ENCODE peak calls at places on chromosomes 2 and 18, in four cellular contexts. One of them, this sample, is unnamed.

GRCh38 chr2:23386422-23387220 is 1.6 kb downstream of the KLHL29 start:
- DNase-seq in cardiac muscle cell: peak; percentile 52
- DNase-seq in body of pancreas: peak; percentile 40
- DNase-seq in heart left ventricle: peak; percentile 27
- DNase-seq in this sample: no peak

GRCh38 chr2:47996808-47997207 is 90.5 kb upstream of the FBXO11 start:
- DNase-seq in body of pancreas: no peak
- DNase-seq in cardiac muscle cell: no peak
- DNase-seq in heart left ventricle: no peak
- DNase-seq in this sample: no peak

GRCh38 chr18:8224576-8224975 is 384.7 kb upstream of the RAB12 start:
- DNase-seq in heart left ventricle: no peak
- DNase-seq in cardiac muscle cell: no peak
- DNase-seq in body of pancreas: no peak
- DNase-seq in this sample: no peak

GRCh38 chr2:148540022-148540421 is 104.5 kb upstream of the EPC2 start:
- DNase-seq in cardiac muscle cell: no peak
- DNase-seq in heart left ventricle: no peak
- DNase-seq in body of pancreas: no peak
- DNase-seq in this sample: no peak

GRCh38 chr2:15934291-15934945 is 5.9 kb upstream of the MYCN start:
- DNase-seq in body of pancreas: no peak
- DNase-seq in cardiac muscle cell: no peak
- DNase-seq in heart left ventricle: no peak
- DNase-seq in this sample: no peak

GRCh38 chr2:3242747-3243369 is 134.8 kb downstream of the EIPR1 start:
- DNase-seq in cardiac muscle cell: no peak
- DNase-seq in body of pancreas: no peak
- DNase-seq in heart left ventricle: no peak
- DNase-seq in this sample: no peak

GRCh38 chr2:128692895-128693519 is 374.3 kb upstream of the HS6ST1 start:
- DNase-seq in cardiac muscle cell: no peak
- DNase-seq in body of pancreas: no peak
- DNase-seq in heart left ventricle: no peak
- DNase-seq in this sample: no peak

GRCh38 chr2:109173311-109174171 is 44.5 kb downstream of the SH3RF3 start:
- DNase-seq in body of pancreas: peak; percentile 39
- DNase-seq in cardiac muscle cell: peak; percentile 40
- DNase-seq in heart left ventricle: peak; percentile 85
- DNase-seq in this sample: no peak

GRCh38 chr2:42385225-42385624 is 24.2 kb upstream of the COX7A2L start:
- DNase-seq in body of pancreas: peak; percentile 22
- DNase-seq in heart left ventricle: no peak
- DNase-seq in cardiac muscle cell: peak; percentile 44
- DNase-seq in this sample: no peak

GRCh38 chr2:213080969-213081617 is 70.3 kb downstream of the IKZF2 start:
- DNase-seq in body of pancreas: no peak
- DNase-seq in heart left ventricle: no peak
- DNase-seq in cardiac muscle cell: no peak
- DNase-seq in this sample: no peak

GRCh38 chr2:129909648-129910418 is 69.6 kb upstream of the RAB6C start:
- DNase-seq in heart left ventricle: no peak
- DNase-seq in cardiac muscle cell: no peak
- DNase-seq in body of pancreas: no peak
- DNase-seq in this sample: no peak

GRCh38 chr2:26317377-26318105 is 28.4 kb upstream of the SELENOI start:
- DNase-seq in heart left ventricle: no peak
- DNase-seq in body of pancreas: no peak
- DNase-seq in cardiac muscle cell: no peak
- DNase-seq in this sample: no peak

GRCh38 chr2:109680523-109681297 is 66.5 kb downstream of the SOWAHC start:
- DNase-seq in body of pancreas: no peak
- DNase-seq in cardiac muscle cell: no peak
- DNase-seq in heart left ventricle: no peak
- DNase-seq in this sample: no peak

GRCh38 chr2:241218131-241219029 is 29.9 kb downstream of the ANO7 start:
- DNase-seq in body of pancreas: peak; percentile 64
- DNase-seq in cardiac muscle cell: peak; percentile 76
- DNase-seq in heart left ventricle: peak; percentile 65
- DNase-seq in this sample: no peak

GRCh38 chr2:175068534-175068933 is 63.4 kb upstream of the CHN1 start:
- DNase-seq in body of pancreas: no peak
- DNase-seq in cardiac muscle cell: no peak
- DNase-seq in heart left ventricle: no peak
- DNase-seq in this sample: no peak

GRCh38 chr2:15595342-15595905 is 3.8 kb downstream of the DDX1 start:
- DNase-seq in body of pancreas: no peak
- DNase-seq in cardiac muscle cell: no peak
- DNase-seq in heart left ventricle: no peak
- DNase-seq in this sample: no peak

GRCh38 chr2:220219371-220219770 is 591.9 kb downstream of the SLC4A3 start:
- DNase-seq in body of pancreas: no peak
- DNase-seq in cardiac muscle cell: no peak
- DNase-seq in heart left ventricle: no peak
- DNase-seq in this sample: no peak

GRCh38 chr2:45729753-45730512 is 78.5 kb downstream of the PRKCE start:
- DNase-seq in cardiac muscle cell: no peak
- DNase-seq in heart left ventricle: no peak
- DNase-seq in body of pancreas: peak; percentile 50
- DNase-seq in this sample: no peak
- TF ChIP-seq CTCF in cardiac muscle cell: peak; percentile 19
- TF ChIP-seq CTCF in heart left ventricle: no peak
- TF ChIP-seq CTCF in body of pancreas: no peak
- TF ChIP-seq CTCF in this sample: peak; percentile 50

GRCh38 chr2:61241266-61241665 is 79.3 kb downstream of the C2orf74 start:
- DNase-seq in body of pancreas: no peak
- DNase-seq in cardiac muscle cell: no peak
- DNase-seq in heart left ventricle: no peak
- DNase-seq in this sample: no peak
- H3K36me3 ChIP-seq in body of pancreas: no peaks in the 10 kb centered on the region
- H3K36me3 ChIP-seq in cardiac muscle cell: peaks cover 59% of the 10 kb centered on the region
- H3K36me3 ChIP-seq in heart left ventricle: peaks cover 77% of the 10 kb centered on the region
- H3K36me3 ChIP-seq in this sample: peaks cover 22% of the 10 kb centered on the region

DNA sequence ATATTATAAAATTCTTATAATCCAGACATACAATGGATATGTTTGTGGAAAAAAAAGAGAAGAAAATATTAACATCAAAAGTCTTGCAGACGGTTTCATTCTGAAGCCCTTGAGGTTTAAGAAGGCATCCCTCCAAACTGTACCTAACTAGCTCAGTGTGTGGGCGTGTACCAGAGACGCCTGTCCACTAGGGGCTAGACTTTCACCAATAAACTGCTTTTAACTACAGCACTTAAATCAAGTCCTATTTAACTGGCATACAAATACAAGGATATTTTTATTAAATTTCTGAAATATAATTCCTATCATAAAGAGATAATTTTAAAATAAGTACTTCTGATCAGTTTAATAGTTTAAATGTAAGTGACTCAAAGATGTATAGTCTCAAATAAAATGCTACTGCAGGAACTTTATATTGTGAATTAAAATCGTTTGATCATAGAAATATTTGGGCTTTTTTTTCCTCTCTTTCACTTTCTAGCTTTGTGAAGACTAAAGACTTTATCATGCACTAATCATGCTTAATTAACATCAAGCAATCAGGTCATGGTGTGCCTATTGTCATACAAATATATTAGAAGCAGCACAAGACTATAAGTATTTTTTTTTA is 437.7 kb downstream of the SATB2 start:
- DNase-seq in heart left ventricle: no peak
- DNase-seq in body of pancreas: no peak
- DNase-seq in cardiac muscle cell: peak; percentile 41
- DNase-seq in this sample: no peak
- TF ChIP-seq CTCF in heart left ventricle: no peak
- TF ChIP-seq CTCF in body of pancreas: peak; percentile 11
- TF ChIP-seq CTCF in cardiac muscle cell: peak; percentile 27
- TF ChIP-seq CTCF in this sample: peak; percentile 52

DNA sequence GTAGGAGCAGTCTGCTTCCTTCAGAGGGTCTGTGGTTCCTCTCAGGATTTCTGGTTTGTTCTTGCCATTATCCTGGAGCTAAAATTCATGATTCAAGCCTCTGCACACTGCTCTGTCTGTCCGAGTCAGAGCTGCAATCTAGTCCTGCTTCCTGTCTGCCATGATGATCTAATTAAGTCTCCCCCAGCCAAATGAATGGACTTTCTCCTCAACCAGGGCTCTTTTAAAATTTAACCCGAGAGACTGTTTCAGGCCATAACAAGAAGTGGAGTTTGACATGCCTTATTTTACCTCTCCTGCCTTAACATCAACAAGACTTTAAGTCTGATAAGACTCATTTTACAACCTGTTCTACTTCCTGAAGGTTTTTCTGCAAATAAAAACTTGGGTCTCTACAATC is 1009.6 kb upstream of the DDX18 start:
- DNase-seq in body of pancreas: no peak
- DNase-seq in cardiac muscle cell: no peak
- DNase-seq in heart left ventricle: no peak
- DNase-seq in this sample: no peak
- H3K36me3 ChIP-seq in body of pancreas: no peaks in the 10 kb centered on the region
- H3K36me3 ChIP-seq in cardiac muscle cell: no peaks in the 10 kb centered on the region
- H3K36me3 ChIP-seq in heart left ventricle: no peaks in the 10 kb centered on the region
- H3K36me3 ChIP-seq in this sample: no peaks in the 10 kb centered on the region

GRCh38 chr2:71299507-71299906 is 32.1 kb upstream of the ZNF638 start:
- DNase-seq in body of pancreas: no peak
- DNase-seq in cardiac muscle cell: peak; percentile 45
- DNase-seq in heart left ventricle: no peak
- DNase-seq in this sample: peak; percentile 22
- TF ChIP-seq CTCF in body of pancreas: peak; percentile 60
- TF ChIP-seq CTCF in cardiac muscle cell: peak; percentile 70
- TF ChIP-seq CTCF in heart left ventricle: peak; percentile 71
- TF ChIP-seq CTCF in this sample: peak; percentile 75

This sample was measured in Panc1.